ENCODE peak calls at places on chromosomes 7 and 10, in seven cellular contexts. O is A549, V is heart right ventricle, X is sigmoid colon, Y is tibial artery, F is endothelial cell of umbilical vein, D is fibroblast of lung. Z is an unnamed sample. For H3K4me1, the result is how much of the 10 kb centered on the place peaks cover.

GRCh38 chr7:35729061-35729783 is 34.3 kb upstream of the HERPUD2 start:
- DNase-seq in O (no peak), V (no peak), X (no peak), Y (no peak), F (no peak), D (no peak), Z (no peak)

GRCh38 chr10:126009590-126009989 is 113.2 kb downstream of the FANK1 start:
- DNase-seq in O (no peak), V (no peak), X (no peak), Y (no peak), F (no peak), D (no peak), Z (no peak)

GRCh38 chr7:150983893-150984368 is 5.8 kb upstream of the KCNH2 start:
- DNase-seq in O (no peak), V (no peak), X (no peak), Y (no peak), F (peak), D (peak), Z (peak)

GRCh38 chr10:118045842-118046490 is 775 bp downstream of the RAB11FIP2 start:
- DNase-seq in O (peak), V (peak), X (peak), Y (peak), F (peak), D (peak), Z (peak)

GRCh38 chr10:68901106-68901927 is at the start of gene DDX50:
- DNase-seq in O (peak), V (peak), X (peak), Y (peak), F (peak), D (peak), Z (peak)

GRCh38 chr7:27603813-27604212 is 58.9 kb downstream of the HIBADH start:
- DNase-seq in O (no peak), V (no peak), X (no peak), Y (no peak), F (no peak), D (no peak), Z (no peak)

GRCh38 chr7:43612599-43613589 is 30.0 kb downstream of the STK17A start:
- DNase-seq in O (no peak), V (no peak), X (no peak), Y (no peak), F (no peak), D (peak), Z (peak)

GRCh38 chr10:21402606-21403083 is 122.8 kb downstream of the SKIDA1 start:
- DNase-seq in O (no peak), V (peak), X (no peak), Y (no peak), F (no peak), D (peak), Z (no peak)

GRCh38 chr7:108210796-108211195 is 80.6 kb upstream of the LAMB4 start:
- DNase-seq in O (no peak), V (no peak), X (no peak), Y (no peak), F (no peak), D (no peak), Z (no peak)

GRCh38 chr10:14163374-14164125 is 167.2 kb downstream of the FRMD4A start:
- DNase-seq in O (no peak), V (no peak), X (no peak), Y (no peak), F (peak), D (peak), Z (no peak)

GRCh38 chr10:122495406-122496340 is 34.3 kb downstream of the HTRA1 start:
- DNase-seq in O (no peak), V (peak), X (no peak), Y (peak), F (peak), D (peak), Z (peak)

GRCh38 chr7:1050254-1050906 is 6.0 kb downstream of the GPR146 start:
- DNase-seq in O (no peak), V (no peak), X (no peak), Y (no peak), F (no peak), D (no peak), Z (no peak)

GRCh38 chr10:13922591-13922990 is 335.8 kb downstream of the PRPF18 start:
- DNase-seq in O (no peak), V (no peak), X (no peak), Y (no peak), F (no peak), D (peak), Z (peak)

GRCh38 chr10:102657984-102658724 is 13.9 kb downstream of the TRIM8 start:
- DNase-seq in O (no peak), V (peak), X (peak), Y (no peak), F (peak), D (no peak), Z (no peak)

GRCh38 chr7:77699056-77699455 is 2.8 kb downstream of the RSBN1L start:
- DNase-seq in O (no peak), V (no peak), X (no peak), Y (no peak), F (peak), D (peak), Z (no peak)

GRCh38 chr10:121459279-121459764 is 138.9 kb downstream of the FGFR2 start:
- DNase-seq in O (no peak), V (no peak), X (no peak), Y (no peak), F (no peak), D (no peak), Z (no peak)

GRCh38 chr10:109912335-109913282 is 10.7 kb downstream of the XPNPEP1 start:
- DNase-seq in O (no peak), V (no peak), X (no peak), Y (no peak), F (no peak), D (peak), Z (no peak)

GRCh38 chr7:153504288-153505075 is 547.7 kb upstream of the DPP6 start:
- DNase-seq in O (no peak), V (no peak), X (no peak), Y (no peak), F (no peak), D (no peak), Z (no peak)

GRCh38 chr10:105239311-105240215 is 598.5 kb downstream of the SORCS3 start:
- DNase-seq in O (no peak), V (no peak), X (no peak), Y (no peak), F (no peak), D (no peak), Z (no peak)

GRCh38 chr7:38548605-38549004 is 82.6 kb downstream of the AMPH start:
- DNase-seq in O (no peak), V (no peak), X (no peak), Y (no peak), F (no peak), D (no peak), Z (no peak)

GRCh38 chr10:69474688-69475432 is 23.6 kb downstream of the TSPAN15 start:
- DNase-seq in O (peak), V (no peak), X (peak), Y (peak), F (peak), D (peak), Z (peak)

GRCh38 chr7:18778594-18778993 is 283.0 kb downstream of the HDAC9 start:
- DNase-seq in O (no peak), V (no peak), X (no peak), Y (no peak), F (no peak), D (peak), Z (peak)

GRCh38 chr10:61975107-61975932 is 73.8 kb downstream of the ARID5B start:
- DNase-seq in O (peak), V (no peak), X (no peak), Y (no peak), F (no peak), D (peak), Z (peak)

GRCh38 chr7:10888861-10889260 is 84.8 kb upstream of the PHF14 start:
- DNase-seq in O (no peak), V (no peak), X (no peak), Y (no peak), F (no peak), D (no peak), Z (no peak)

GRCh38 chr10:79400567-79401004 is 44.8 kb downstream of the ZCCHC24 start:
- DNase-seq in O (peak), V (no peak), X (no peak), Y (no peak), F (no peak), D (no peak), Z (peak)

GRCh38 chr10:91756286-91756685 is 41.9 kb upstream of the TNKS2 start:
- DNase-seq in O (no peak), V (no peak), X (no peak), Y (no peak), F (no peak), D (peak), Z (peak)

GRCh38 chr10:133126431-133127290 is 33.4 kb upstream of the KNDC1 start:
- DNase-seq in O (no peak), V (no peak), X (peak), Y (no peak), F (no peak), D (no peak), Z (no peak)

GRCh38 chr10:78927257-78927995 is 141.3 kb upstream of the ZMIZ1 start:
- DNase-seq in O (no peak), V (no peak), X (no peak), Y (no peak), F (no peak), D (no peak), Z (no peak)

GRCh38 chr10:16987129-16987670 is 142.4 kb downstream of the CUBN start:
- DNase-seq in O (no peak), V (no peak), X (no peak), Y (no peak), F (peak), D (peak), Z (peak)

GRCh38 chr10:89202033-89202425 is 5.1 kb downstream of the CH25H start:
- DNase-seq in O (no peak), V (no peak), X (no peak), Y (no peak), F (no peak), D (no peak), Z (no peak)

GRCh38 chr10:122051609-122052385 is 62.8 kb downstream of the TACC2 start:
- DNase-seq in O (peak), V (peak), X (peak), Y (peak), F (peak), D (peak), Z (peak)

GRCh38 chr7:138756591-138757222 is 41.1 kb upstream of the TMEM213 start:
- DNase-seq in O (no peak), V (no peak), X (no peak), Y (no peak), F (no peak), D (peak), Z (no peak)

GRCh38 chr7:142669074-142669654 is 80.1 kb upstream of the PRSS1 start:
- DNase-seq in O (no peak), V (no peak), X (no peak), Y (no peak), F (peak), D (peak), Z (peak)

GRCh38 chr10:112650588-112651030 is 203.6 kb downstream of the VTI1A start:
- DNase-seq in O (no peak), V (no peak), X (no peak), Y (no peak), F (peak), D (peak), Z (peak)

GRCh38 chr10:110927461-110927860 is 8.1 kb downstream of the SHOC2 start:
- DNase-seq in O (no peak), V (no peak), X (no peak), Y (no peak), F (no peak), D (no peak), Z (no peak)

GRCh38 chr10:110391541-110391940 is 86.8 kb upstream of the SMNDC1 start:
- DNase-seq in O (no peak), V (no peak), X (no peak), Y (no peak), F (no peak), D (no peak), Z (no peak)

GRCh38 chr7:102068846-102069245 is 217.8 kb upstream of the SH2B2 start:
- DNase-seq in O (no peak), V (no peak), X (no peak), Y (no peak), F (no peak), D (no peak), Z (no peak)

GRCh38 chr10:133324198-133324792 is 12.4 kb downstream of the CALY start:
- DNase-seq in O (peak), V (peak), X (no peak), Y (peak), F (peak), D (peak), Z (peak)

GRCh38 chr7:66927348-66927948 is 6.4 kb downstream of the TMEM248 start:
- DNase-seq in O (no peak), V (no peak), X (no peak), Y (no peak), F (no peak), D (no peak), Z (no peak)

GRCh38 chr7:66928388-66928787 is 7.4 kb downstream of the TMEM248 start:
- DNase-seq in O (no peak), V (no peak), X (no peak), Y (no peak), F (no peak), D (no peak), Z (no peak)

GRCh38 chr7:66929935-66930334 is 8.9 kb downstream of the TMEM248 start:
- DNase-seq in O (no peak), V (no peak), X (no peak), Y (no peak), F (no peak), D (no peak), Z (no peak)

GRCh38 chr7:66930341-66930740 is 9.3 kb downstream of the TMEM248 start:
- DNase-seq in O (peak), V (no peak), X (no peak), Y (no peak), F (no peak), D (peak), Z (no peak)

DNA sequence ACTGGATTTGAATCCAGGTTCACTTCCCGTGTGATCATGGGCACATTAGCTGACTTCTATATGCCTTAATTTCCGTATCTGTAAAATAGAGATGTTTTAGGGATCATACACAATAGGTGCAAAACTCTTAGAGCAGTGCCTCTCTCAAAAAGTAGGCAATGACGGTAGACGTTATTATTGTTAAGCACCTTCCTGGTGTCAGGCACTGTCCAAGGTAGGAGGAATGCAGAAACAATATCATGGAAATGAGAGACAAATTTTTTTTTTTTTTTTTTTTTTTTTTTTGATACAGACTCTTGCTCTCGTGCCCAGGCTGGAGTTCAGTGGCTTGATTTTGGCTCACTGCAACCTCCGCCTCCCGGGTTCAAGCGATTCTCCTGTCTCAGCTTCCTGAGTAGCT is 8.1 kb downstream of the TMEM248 start:
- DNase-seq in O (no peak), V (no peak), X (no peak), Y (no peak), F (no peak), D (no peak), Z (no peak)
- H3K4me1 ChIP-seq in O (under half), V (under half), X (under half), Y (under half), F (under half), D (under half), Z (under half)

GRCh38 chr10:33139191-33139646 is 181.2 kb upstream of the ITGB1 start:
- DNase-seq in O (peak), V (no peak), X (no peak), Y (no peak), F (no peak), D (peak), Z (no peak)
- H3K4me3 ChIP-seq in O (no peak), V (no peak), X (no peak), Y (no peak), F (no peak), D (no peak), Z (no peak)

GRCh38 chr10:124539935-124540641 is 78.5 kb downstream of the LHPP start:
- DNase-seq in O (peak), V (peak), X (peak), Y (peak), F (peak), D (peak), Z (peak)
- H3K4me1 ChIP-seq in O (under half), V (under half), X (under half), Y (under half), F (under half), D (under half), Z (under half)

GRCh38 chr7:2969398-2970306 is 74.0 kb downstream of the CARD11 start:
- DNase-seq in O (no peak), V (no peak), X (peak), Y (no peak), F (no peak), D (no peak), Z (no peak)

GRCh38 chr7:2970907-2971306 is 72.8 kb downstream of the CARD11 start:
- DNase-seq in O (no peak), V (no peak), X (peak), Y (no peak), F (no peak), D (no peak), Z (no peak)

GRCh38 chr7:2971914-2972530 is 71.6 kb downstream of the CARD11 start:
- DNase-seq in O (no peak), V (no peak), X (peak), Y (no peak), F (no peak), D (no peak), Z (no peak)

GRCh38 chr7:2968616-2969397 is 74.9 kb downstream of the CARD11 start:
- DNase-seq in O (no peak), V (no peak), X (peak), Y (no peak), F (no peak), D (no peak), Z (no peak)

GRCh38 chr7:2970307-2970664 is 73.4 kb downstream of the CARD11 start:
- DNase-seq in O (no peak), V (no peak), X (no peak), Y (no peak), F (no peak), D (no peak), Z (no peak)
- H3K4me3 ChIP-seq in O (no peak), V (no peak), X (no peak), Y (no peak), F (no peak), D (no peak), Z (no peak)